ENCODE peak calls at places on chromosome 12, in four cellular contexts. One of them, this sample, is unnamed.

GRCh38 chr12:50509009-50509663 is 4.4 kb downstream of the DIP2B start:
- DNase-seq in endothelial cell of umbilical vein: no peak
- DNase-seq in K562: no peak
- DNase-seq in IMR-90: no peak
- DNase-seq in this sample: no peak

GRCh38 chr12:80979821-80980220 is 42.1 kb upstream of the LIN7A start:
- DNase-seq in endothelial cell of umbilical vein: no peak
- DNase-seq in K562: no peak
- DNase-seq in IMR-90: no peak
- DNase-seq in this sample: no peak

GRCh38 chr12:94798107-94798506 is 147.8 kb upstream of the TMCC3 start:
- DNase-seq in endothelial cell of umbilical vein: no peak
- DNase-seq in K562: no peak
- DNase-seq in IMR-90: no peak
- DNase-seq in this sample: no peak

GRCh38 chr12:55736780-55737580 is 5.9 kb upstream of the GDF11 start:
- DNase-seq in endothelial cell of umbilical vein: peak
- DNase-seq in K562: peak
- DNase-seq in IMR-90: peak
- DNase-seq in this sample: no peak

GRCh38 chr12:48202766-48203165 is 326 bp downstream of the OR10AD1 start:
- DNase-seq in endothelial cell of umbilical vein: no peak
- DNase-seq in K562: no peak
- DNase-seq in IMR-90: no peak
- DNase-seq in this sample: no peak

GRCh38 chr12:3135522-3136461 is 58.6 kb downstream of the TSPAN9 start:
- DNase-seq in endothelial cell of umbilical vein: peak
- DNase-seq in K562: peak
- DNase-seq in IMR-90: peak
- DNase-seq in this sample: peak

GRCh38 chr12:94790822-94791221 is 140.5 kb upstream of the TMCC3 start:
- DNase-seq in endothelial cell of umbilical vein: no peak
- DNase-seq in K562: no peak
- DNase-seq in IMR-90: no peak
- DNase-seq in this sample: no peak

GRCh38 chr12:124928912-124929530 is 14.6 kb upstream of the UBC start:
- DNase-seq in endothelial cell of umbilical vein: no peak
- DNase-seq in K562: peak
- DNase-seq in IMR-90: no peak
- DNase-seq in this sample: no peak

GRCh38 chr12:65500121-65500846 is 221.8 kb downstream of the MSRB3 start:
- DNase-seq in endothelial cell of umbilical vein: peak
- DNase-seq in K562: no peak
- DNase-seq in IMR-90: peak
- DNase-seq in this sample: no peak

GRCh38 chr12:83335748-83336147 is 649.0 kb downstream of the TMTC2 start:
- DNase-seq in endothelial cell of umbilical vein: no peak
- DNase-seq in K562: peak
- DNase-seq in IMR-90: no peak
- DNase-seq in this sample: no peak

GRCh38 chr12:106139422-106140141 is 828 bp upstream of the NUAK1 start:
- DNase-seq in endothelial cell of umbilical vein: peak
- DNase-seq in K562: no peak
- DNase-seq in IMR-90: peak
- DNase-seq in this sample: no peak

GRCh38 chr12:59185291-59185690 is 265.0 kb upstream of the LRIG3 start:
- DNase-seq in endothelial cell of umbilical vein: no peak
- DNase-seq in K562: no peak
- DNase-seq in IMR-90: no peak
- DNase-seq in this sample: no peak

GRCh38 chr12:94841904-94842610 is 161.4 kb downstream of the NDUFA12 start:
- DNase-seq in endothelial cell of umbilical vein: no peak
- DNase-seq in K562: no peak
- DNase-seq in IMR-90: no peak
- DNase-seq in this sample: no peak

GRCh38 chr12:49482095-49483051 is 56.5 kb upstream of the KCNH3 start:
- DNase-seq in endothelial cell of umbilical vein: no peak
- DNase-seq in K562: no peak
- DNase-seq in IMR-90: peak
- DNase-seq in this sample: no peak

GRCh38 chr12:95608252-95609033 is 57.2 kb upstream of the USP44 start:
- DNase-seq in endothelial cell of umbilical vein: peak
- DNase-seq in K562: no peak
- DNase-seq in IMR-90: peak
- DNase-seq in this sample: no peak

GRCh38 chr12:45909041-45909713 is 81.2 kb downstream of the SCAF11 start:
- DNase-seq in endothelial cell of umbilical vein: no peak
- DNase-seq in K562: no peak
- DNase-seq in IMR-90: peak
- DNase-seq in this sample: no peak

GRCh38 chr12:793037-793436 is 40.7 kb downstream of the WNK1 start:
- DNase-seq in endothelial cell of umbilical vein: no peak
- DNase-seq in K562: no peak
- DNase-seq in IMR-90: peak
- DNase-seq in this sample: no peak

GRCh38 chr12:49364989-49365388 is 2.3 kb upstream of the SPATS2 start:
- DNase-seq in endothelial cell of umbilical vein: peak
- DNase-seq in K562: no peak
- DNase-seq in IMR-90: peak
- DNase-seq in this sample: no peak

GRCh38 chr12:50788562-50788961 is 24.7 kb downstream of the ATF1 start:
- DNase-seq in endothelial cell of umbilical vein: no peak
- DNase-seq in K562: no peak
- DNase-seq in IMR-90: peak
- DNase-seq in this sample: no peak

GRCh38 chr12:89762498-89763170 is 54.0 kb upstream of the ATP2B1 start:
- DNase-seq in endothelial cell of umbilical vein: no peak
- DNase-seq in K562: no peak
- DNase-seq in IMR-90: no peak
- DNase-seq in this sample: peak

GRCh38 chr12:3034067-3034750 is 43.0 kb upstream of the TSPAN9 start:
- DNase-seq in endothelial cell of umbilical vein: peak
- DNase-seq in K562: peak
- DNase-seq in IMR-90: peak
- DNase-seq in this sample: no peak

GRCh38 chr12:54981796-54982195 is 2.8 kb downstream of the TESPA1 start:
- DNase-seq in endothelial cell of umbilical vein: no peak
- DNase-seq in K562: no peak
- DNase-seq in IMR-90: no peak
- DNase-seq in this sample: no peak

GRCh38 chr12:8544295-8544694 is 3.6 kb upstream of the CLEC4E start:
- DNase-seq in endothelial cell of umbilical vein: peak
- DNase-seq in K562: peak
- DNase-seq in IMR-90: peak
- DNase-seq in this sample: peak

GRCh38 chr12:95805864-95806669 is 15.5 kb upstream of the NTN4 start:
- DNase-seq in endothelial cell of umbilical vein: peak
- DNase-seq in K562: no peak
- DNase-seq in IMR-90: peak
- DNase-seq in this sample: no peak

GRCh38 chr12:54300732-54301427 is at the start of gene NFE2:
- DNase-seq in endothelial cell of umbilical vein: no peak
- DNase-seq in K562: peak
- DNase-seq in IMR-90: peak
- DNase-seq in this sample: no peak

GRCh38 chr12:85779768-85780167 is 56.4 kb downstream of the RASSF9 start:
- DNase-seq in endothelial cell of umbilical vein: no peak
- DNase-seq in K562: no peak
- DNase-seq in IMR-90: no peak
- DNase-seq in this sample: no peak

GRCh38 chr12:104190151-104190550 is 25.4 kb upstream of the TXNRD1 start:
- DNase-seq in endothelial cell of umbilical vein: no peak
- DNase-seq in K562: no peak
- DNase-seq in IMR-90: peak
- DNase-seq in this sample: no peak

GRCh38 chr12:58463050-58463449 is 457.3 kb downstream of the LRIG3 start:
- DNase-seq in endothelial cell of umbilical vein: no peak
- DNase-seq in K562: no peak
- DNase-seq in IMR-90: no peak
- DNase-seq in this sample: no peak

GRCh38 chr12:108193922-108194321 is 64.8 kb downstream of the WSCD2 start:
- DNase-seq in endothelial cell of umbilical vein: peak
- DNase-seq in K562: peak
- DNase-seq in IMR-90: peak
- DNase-seq in this sample: no peak

GRCh38 chr12:65567820-65568219 is 256.5 kb upstream of the HMGA2 start:
- DNase-seq in endothelial cell of umbilical vein: peak
- DNase-seq in K562: no peak
- DNase-seq in IMR-90: no peak
- DNase-seq in this sample: no peak

GRCh38 chr12:58293308-58293983 is 352.1 kb downstream of the ATP23 start:
- DNase-seq in endothelial cell of umbilical vein: no peak
- DNase-seq in K562: no peak
- DNase-seq in IMR-90: no peak
- DNase-seq in this sample: no peak

GRCh38 chr12:76942276-76942675 is 63.5 kb upstream of the CSRP2 start:
- DNase-seq in endothelial cell of umbilical vein: no peak
- DNase-seq in K562: no peak
- DNase-seq in IMR-90: peak
- DNase-seq in this sample: no peak

GRCh38 chr12:82912406-82912805 is 225.7 kb downstream of the TMTC2 start:
- DNase-seq in endothelial cell of umbilical vein: no peak
- DNase-seq in K562: no peak
- DNase-seq in IMR-90: peak
- DNase-seq in this sample: no peak

GRCh38 chr12:121926874-121927706 is 8.7 kb downstream of the CFAP251 start:
- DNase-seq in endothelial cell of umbilical vein: no peak
- DNase-seq in K562: no peak
- DNase-seq in IMR-90: no peak
- DNase-seq in this sample: peak

GRCh38 chr12:88444481-88444880 is 135.8 kb downstream of the KITLG start:
- DNase-seq in endothelial cell of umbilical vein: no peak
- DNase-seq in K562: no peak
- DNase-seq in IMR-90: no peak
- DNase-seq in this sample: no peak

GRCh38 chr12:6754406-6754805 is 1.5 kb upstream of the MLF2 start:
- DNase-seq in endothelial cell of umbilical vein: no peak
- DNase-seq in K562: no peak
- DNase-seq in IMR-90: no peak
- DNase-seq in this sample: no peak

GRCh38 chr12:132465269-132466190 is 24.4 kb upstream of the FBRSL1 start:
- DNase-seq in endothelial cell of umbilical vein: no peak
- DNase-seq in K562: no peak
- DNase-seq in IMR-90: no peak
- DNase-seq in this sample: no peak

GRCh38 chr12:113262710-113263109 is 41.4 kb downstream of the TPCN1 start:
- DNase-seq in endothelial cell of umbilical vein: no peak
- DNase-seq in K562: no peak
- DNase-seq in IMR-90: no peak
- DNase-seq in this sample: no peak

GRCh38 chr12:101780599-101780998 is 41.3 kb upstream of the SYCP3 start:
- DNase-seq in endothelial cell of umbilical vein: no peak
- DNase-seq in K562: no peak
- DNase-seq in IMR-90: no peak
- DNase-seq in this sample: no peak

GRCh38 chr12:68977909-68978610 is 45.1 kb upstream of the CPM start:
- DNase-seq in endothelial cell of umbilical vein: no peak
- DNase-seq in K562: no peak
- DNase-seq in IMR-90: no peak
- DNase-seq in this sample: no peak

GRCh38 chr12:51923506-51924365 is 16.4 kb downstream of the ACVRL1 start:
- DNase-seq in endothelial cell of umbilical vein: peak
- DNase-seq in K562: peak
- DNase-seq in IMR-90: no peak
- DNase-seq in this sample: no peak
- TF ChIP-seq FOS in endothelial cell of umbilical vein: no peak
- TF ChIP-seq FOS in K562: no peak
- TF ChIP-seq FOS in IMR-90: no peak
- TF ChIP-seq FOS in this sample: no peak

GRCh38 chr12:117857632-117858274 is 111.0 kb downstream of the KSR2 start:
- DNase-seq in endothelial cell of umbilical vein: peak
- DNase-seq in K562: peak
- DNase-seq in IMR-90: peak
- DNase-seq in this sample: peak
- TF ChIP-seq FOS in endothelial cell of umbilical vein: no peak
- TF ChIP-seq FOS in K562: no peak
- TF ChIP-seq FOS in IMR-90: no peak
- TF ChIP-seq FOS in this sample: no peak

GRCh38 chr12:92206596-92206995 is 61.0 kb upstream of the BTG1 start:
- DNase-seq in endothelial cell of umbilical vein: no peak
- DNase-seq in K562: no peak
- DNase-seq in IMR-90: no peak
- DNase-seq in this sample: no peak

GRCh38 chr12:92210062-92210461 is 64.4 kb upstream of the BTG1 start:
- DNase-seq in endothelial cell of umbilical vein: no peak
- DNase-seq in K562: no peak
- DNase-seq in IMR-90: no peak
- DNase-seq in this sample: peak

GRCh38 chr12:92208613-92209121 is 63.0 kb upstream of the BTG1 start:
- DNase-seq in endothelial cell of umbilical vein: peak
- DNase-seq in K562: no peak
- DNase-seq in IMR-90: peak
- DNase-seq in this sample: peak
- TF ChIP-seq FOS in endothelial cell of umbilical vein: peak
- TF ChIP-seq FOS in K562: no peak
- TF ChIP-seq FOS in IMR-90: no peak
- TF ChIP-seq FOS in this sample: no peak

GRCh38 chr12:110934093-110934852 is 13.9 kb upstream of the MYL2 start:
- DNase-seq in endothelial cell of umbilical vein: no peak
- DNase-seq in K562: no peak
- DNase-seq in IMR-90: no peak
- DNase-seq in this sample: no peak

GRCh38 chr12:110931315-110931728 is 10.9 kb upstream of the MYL2 start:
- DNase-seq in endothelial cell of umbilical vein: no peak
- DNase-seq in K562: no peak
- DNase-seq in IMR-90: no peak
- DNase-seq in this sample: no peak

GRCh38 chr12:110930348-110931314 is 10.3 kb upstream of the MYL2 start:
- DNase-seq in endothelial cell of umbilical vein: no peak
- DNase-seq in K562: no peak
- DNase-seq in IMR-90: no peak
- DNase-seq in this sample: no peak

GRCh38 chr12:110933326-110933974 is 13.1 kb upstream of the MYL2 start:
- DNase-seq in endothelial cell of umbilical vein: no peak
- DNase-seq in K562: no peak
- DNase-seq in IMR-90: no peak
- DNase-seq in this sample: no peak

DNA sequence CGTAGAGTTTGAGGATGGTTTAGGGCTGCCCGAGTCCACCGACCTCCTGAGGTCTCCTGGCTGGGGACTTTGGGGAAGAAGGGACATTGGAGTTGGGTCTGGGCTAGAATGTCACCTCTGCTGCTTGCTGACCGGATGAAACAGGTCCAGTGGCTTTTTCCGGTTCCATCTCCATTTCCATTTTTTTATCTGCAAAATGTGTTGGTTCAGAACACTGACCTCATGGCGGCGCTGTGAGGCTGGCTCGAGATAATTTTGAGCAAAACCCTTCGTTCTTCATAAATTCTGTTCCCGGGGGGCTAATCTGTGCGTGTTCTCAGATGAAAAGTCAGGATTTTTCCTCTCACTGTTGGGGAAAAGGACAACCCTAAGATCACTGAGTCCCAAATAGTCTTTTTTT is 11.7 kb upstream of the MYL2 start:
- DNase-seq in endothelial cell of umbilical vein: no peak
- DNase-seq in K562: peak
- DNase-seq in IMR-90: no peak
- DNase-seq in this sample: no peak
- TF ChIP-seq FOS in endothelial cell of umbilical vein: no peak
- TF ChIP-seq FOS in K562: no peak
- TF ChIP-seq FOS in IMR-90: no peak
- TF ChIP-seq FOS in this sample: no peak